ENCODE peak calls at places on chromosomes 2 and 18, in six cellular contexts. One of them, this sample, is unnamed.

GRCh38 chr18:36628435-36629094 is 200.2 kb downstream of the TPGS2 start:
- DNase-seq in HCT116: no peak
- DNase-seq in GM23338: no peak
- DNase-seq in GM23248: peak
- DNase-seq in hepatocyte: peak
- DNase-seq in MM.1S: no peak
- DNase-seq in this sample: no peak

GRCh38 chr2:237096911-237097310 is 11.2 kb downstream of the COPS8 start:
- DNase-seq in GM23248: peak
- DNase-seq in GM23338: no peak
- DNase-seq in MM.1S: no peak
- DNase-seq in hepatocyte: no peak
- DNase-seq in HCT116: no peak
- DNase-seq in this sample: no peak

GRCh38 chr2:149084924-149085795 is 46.7 kb downstream of the LYPD6B start:
- DNase-seq in MM.1S: no peak
- DNase-seq in GM23338: no peak
- DNase-seq in HCT116: no peak
- DNase-seq in hepatocyte: no peak
- DNase-seq in GM23248: peak
- DNase-seq in this sample: no peak

GRCh38 chr2:241896746-241897201 is 27.2 kb downstream of the RTP5 start:
- DNase-seq in GM23338: no peak
- DNase-seq in hepatocyte: no peak
- DNase-seq in MM.1S: no peak
- DNase-seq in GM23248: no peak
- DNase-seq in HCT116: no peak
- DNase-seq in this sample: peak

GRCh38 chr2:38207168-38207567 is 131.2 kb upstream of the CYP1B1 start:
- DNase-seq in GM23248: peak
- DNase-seq in MM.1S: no peak
- DNase-seq in hepatocyte: no peak
- DNase-seq in HCT116: no peak
- DNase-seq in GM23338: no peak
- DNase-seq in this sample: no peak

GRCh38 chr2:161354106-161354505 is 45.9 kb downstream of the PSMD14 start:
- DNase-seq in MM.1S: no peak
- DNase-seq in GM23338: no peak
- DNase-seq in GM23248: no peak
- DNase-seq in hepatocyte: no peak
- DNase-seq in HCT116: no peak
- DNase-seq in this sample: no peak

GRCh38 chr2:40286721-40287120 is 165.2 kb downstream of the SLC8A1 start:
- DNase-seq in MM.1S: no peak
- DNase-seq in GM23338: no peak
- DNase-seq in HCT116: no peak
- DNase-seq in hepatocyte: no peak
- DNase-seq in GM23248: no peak
- DNase-seq in this sample: no peak

GRCh38 chr2:178523596-178524134 is 43.4 kb downstream of the PLEKHA3 start:
- DNase-seq in GM23338: peak
- DNase-seq in hepatocyte: peak
- DNase-seq in MM.1S: no peak
- DNase-seq in HCT116: no peak
- DNase-seq in GM23248: peak
- DNase-seq in this sample: peak

GRCh38 chr2:40169430-40169829 is 282.5 kb downstream of the SLC8A1 start:
- DNase-seq in hepatocyte: no peak
- DNase-seq in MM.1S: no peak
- DNase-seq in HCT116: no peak
- DNase-seq in GM23338: no peak
- DNase-seq in GM23248: peak
- DNase-seq in this sample: peak

GRCh38 chr2:239189711-239190131 is 211.1 kb downstream of the HDAC4 start:
- DNase-seq in MM.1S: no peak
- DNase-seq in GM23338: no peak
- DNase-seq in HCT116: no peak
- DNase-seq in hepatocyte: no peak
- DNase-seq in GM23248: no peak
- DNase-seq in this sample: no peak

GRCh38 chr2:230947235-230947576 is 22.2 kb upstream of the GPR55 start:
- DNase-seq in HCT116: no peak
- DNase-seq in hepatocyte: no peak
- DNase-seq in MM.1S: no peak
- DNase-seq in GM23338: no peak
- DNase-seq in GM23248: no peak
- DNase-seq in this sample: no peak

GRCh38 chr18:36017232-36017631 is 44.8 kb downstream of the RMP24 start:
- DNase-seq in hepatocyte: no peak
- DNase-seq in HCT116: no peak
- DNase-seq in GM23338: no peak
- DNase-seq in GM23248: no peak
- DNase-seq in MM.1S: no peak
- DNase-seq in this sample: peak

GRCh38 chr2:59947917-59948534 is 605.4 kb downstream of the BCL11A start:
- DNase-seq in MM.1S: no peak
- DNase-seq in HCT116: no peak
- DNase-seq in GM23338: no peak
- DNase-seq in hepatocyte: peak
- DNase-seq in GM23248: no peak
- DNase-seq in this sample: no peak

GRCh38 chr18:44731160-44731865 is 50.6 kb downstream of the SETBP1 start:
- DNase-seq in MM.1S: no peak
- DNase-seq in HCT116: no peak
- DNase-seq in GM23248: no peak
- DNase-seq in hepatocyte: no peak
- DNase-seq in GM23338: no peak
- DNase-seq in this sample: no peak

GRCh38 chr18:71727909-71728308 is 816.2 kb downstream of the CBLN2 start:
- DNase-seq in HCT116: no peak
- DNase-seq in MM.1S: no peak
- DNase-seq in GM23338: no peak
- DNase-seq in hepatocyte: no peak
- DNase-seq in GM23248: no peak
- DNase-seq in this sample: no peak

GRCh38 chr2:168699834-168700417 is 102.5 kb upstream of the NOSTRIN start:
- DNase-seq in HCT116: no peak
- DNase-seq in GM23338: no peak
- DNase-seq in GM23248: peak
- DNase-seq in MM.1S: no peak
- DNase-seq in hepatocyte: peak
- DNase-seq in this sample: peak

GRCh38 chr2:157304811-157305712 is 20.6 kb downstream of the ERMN start:
- DNase-seq in MM.1S: no peak
- DNase-seq in HCT116: no peak
- DNase-seq in GM23248: peak
- DNase-seq in GM23338: no peak
- DNase-seq in hepatocyte: no peak
- DNase-seq in this sample: no peak

GRCh38 chr18:67636597-67637385 is 120.3 kb upstream of the DSEL start:
- DNase-seq in HCT116: no peak
- DNase-seq in GM23248: no peak
- DNase-seq in GM23338: peak
- DNase-seq in MM.1S: no peak
- DNase-seq in hepatocyte: no peak
- DNase-seq in this sample: no peak

GRCh38 chr2:208072250-208072892 is 47.0 kb upstream of the PLEKHM3 start:
- DNase-seq in MM.1S: peak
- DNase-seq in GM23338: peak
- DNase-seq in hepatocyte: peak
- DNase-seq in GM23248: peak
- DNase-seq in HCT116: peak
- DNase-seq in this sample: peak

GRCh38 chr2:239152916-239153305 is 247.9 kb downstream of the HDAC4 start:
- DNase-seq in GM23248: no peak
- DNase-seq in GM23338: no peak
- DNase-seq in hepatocyte: no peak
- DNase-seq in HCT116: no peak
- DNase-seq in MM.1S: no peak
- DNase-seq in this sample: no peak

GRCh38 chr2:109459485-109459884 is 154.3 kb downstream of the SEPTIN10 start:
- DNase-seq in GM23248: no peak
- DNase-seq in MM.1S: no peak
- DNase-seq in GM23338: no peak
- DNase-seq in hepatocyte: no peak
- DNase-seq in HCT116: no peak
- DNase-seq in this sample: no peak

GRCh38 chr18:36446059-36446458 is 148.5 kb downstream of the FHOD3 start:
- DNase-seq in hepatocyte: no peak
- DNase-seq in GM23248: peak
- DNase-seq in HCT116: no peak
- DNase-seq in GM23338: no peak
- DNase-seq in MM.1S: no peak
- DNase-seq in this sample: peak

GRCh38 chr2:73716518-73717250 is 20.5 kb downstream of the TPRKB start:
- DNase-seq in hepatocyte: no peak
- DNase-seq in GM23248: no peak
- DNase-seq in MM.1S: no peak
- DNase-seq in HCT116: no peak
- DNase-seq in GM23338: no peak
- DNase-seq in this sample: no peak

GRCh38 chr2:143513081-143513480 is 383.9 kb downstream of the ARHGAP15 start:
- DNase-seq in HCT116: peak
- DNase-seq in MM.1S: no peak
- DNase-seq in GM23248: peak
- DNase-seq in hepatocyte: peak
- DNase-seq in GM23338: peak
- DNase-seq in this sample: peak

GRCh38 chr2:64645014-64645418 is 8.7 kb downstream of the SERTAD2 start:
- DNase-seq in GM23338: peak
- DNase-seq in HCT116: no peak
- DNase-seq in MM.1S: peak
- DNase-seq in GM23248: peak
- DNase-seq in hepatocyte: peak
- DNase-seq in this sample: no peak

DNA sequence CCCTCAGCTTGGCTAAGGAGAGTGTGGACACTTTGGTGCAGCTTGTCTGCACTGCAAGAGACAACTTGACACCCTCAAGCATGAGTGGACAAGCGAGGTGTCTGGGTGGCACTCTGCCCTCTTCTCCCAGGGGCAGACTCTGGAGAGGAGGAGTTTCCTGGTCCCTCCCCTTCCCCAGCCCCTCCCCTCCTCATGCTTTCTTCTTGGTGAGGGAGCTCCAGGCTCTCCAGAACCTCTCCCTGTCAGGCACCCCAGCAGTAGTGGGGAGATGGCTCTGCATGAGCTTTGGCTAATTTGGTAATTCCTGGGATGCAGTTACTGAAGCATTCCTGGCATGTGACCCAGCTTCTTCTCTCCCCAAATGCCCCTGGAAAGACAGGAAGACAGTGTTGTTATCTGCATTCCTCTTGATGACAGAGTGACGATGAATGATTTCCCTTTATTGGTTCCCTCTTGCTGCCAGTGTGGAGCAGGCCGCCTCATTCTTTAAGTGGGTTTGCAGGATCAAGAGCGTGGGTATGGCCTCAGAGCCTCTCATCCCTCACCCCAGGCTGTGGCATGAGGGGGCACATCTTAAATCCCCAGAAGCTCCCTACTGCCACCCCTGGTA is 89.2 kb downstream of the STPG4 start:
- DNase-seq in HCT116: no peak
- DNase-seq in MM.1S: no peak
- DNase-seq in GM23338: peak
- DNase-seq in hepatocyte: no peak
- DNase-seq in GM23248: peak
- DNase-seq in this sample: peak
- TF ChIP-seq EZH2phosphoT487 in HCT116: no peak
- TF ChIP-seq EZH2phosphoT487 in MM.1S: no peak
- TF ChIP-seq EZH2phosphoT487 in GM23338: no peak
- TF ChIP-seq EZH2phosphoT487 in hepatocyte: no peak
- TF ChIP-seq EZH2phosphoT487 in GM23248: no peak
- TF ChIP-seq EZH2phosphoT487 in this sample: no peak

GRCh38 chr2:133200684-133201421 is 367.4 kb downstream of the NCKAP5 start:
- DNase-seq in GM23338: no peak
- DNase-seq in GM23248: peak
- DNase-seq in MM.1S: no peak
- DNase-seq in hepatocyte: peak
- DNase-seq in HCT116: peak
- DNase-seq in this sample: no peak
- TF ChIP-seq EZH2phosphoT487 in GM23338: no peak
- TF ChIP-seq EZH2phosphoT487 in GM23248: no peak
- TF ChIP-seq EZH2phosphoT487 in MM.1S: no peak
- TF ChIP-seq EZH2phosphoT487 in hepatocyte: no peak
- TF ChIP-seq EZH2phosphoT487 in HCT116: no peak
- TF ChIP-seq EZH2phosphoT487 in this sample: no peak

DNA sequence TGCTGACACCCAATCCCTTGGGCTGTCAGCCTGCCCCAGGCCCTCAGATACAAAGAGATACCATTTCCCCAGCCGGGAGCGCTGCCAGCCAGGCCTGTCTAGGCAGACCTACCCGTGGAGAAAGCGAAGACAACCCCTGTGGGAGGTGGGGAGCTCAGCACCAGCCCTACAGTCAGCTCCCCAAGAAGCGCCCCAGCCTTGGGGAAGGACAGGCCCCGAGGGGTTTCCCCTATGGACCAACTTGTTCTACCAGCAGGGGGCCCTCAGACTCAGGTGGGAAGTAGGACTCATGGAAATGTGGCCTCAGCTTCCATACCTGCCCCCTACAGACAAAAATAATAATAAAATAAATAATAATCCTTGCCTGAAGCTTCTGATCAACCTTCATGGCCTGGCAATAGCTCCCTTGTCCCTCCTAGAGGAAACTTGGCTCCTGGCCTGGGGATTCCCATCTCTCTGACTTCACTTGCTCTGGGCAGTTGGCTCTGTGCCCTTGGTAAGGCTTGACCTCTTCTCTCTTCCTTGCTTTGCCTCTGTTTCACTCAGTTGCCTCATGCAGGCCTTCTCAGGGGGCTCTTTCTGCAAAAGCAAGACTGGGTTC is 7.0 kb downstream of the SLC35F6 start:
- DNase-seq in HCT116: no peak
- DNase-seq in MM.1S: no peak
- DNase-seq in GM23248: peak
- DNase-seq in GM23338: peak
- DNase-seq in hepatocyte: peak
- DNase-seq in this sample: peak
- TF ChIP-seq EZH2phosphoT487 in HCT116: no peak
- TF ChIP-seq EZH2phosphoT487 in MM.1S: no peak
- TF ChIP-seq EZH2phosphoT487 in GM23248: no peak
- TF ChIP-seq EZH2phosphoT487 in GM23338: no peak
- TF ChIP-seq EZH2phosphoT487 in hepatocyte: no peak
- TF ChIP-seq EZH2phosphoT487 in this sample: no peak

GRCh38 chr2:118835739-118836410 is 11.6 kb downstream of the EN1 start:
- DNase-seq in HCT116: no peak
- DNase-seq in GM23248: peak
- DNase-seq in GM23338: peak
- DNase-seq in hepatocyte: no peak
- DNase-seq in MM.1S: no peak
- DNase-seq in this sample: no peak

GRCh38 chr2:118838741-118839455 is 8.6 kb downstream of the EN1 start:
- DNase-seq in GM23338: no peak
- DNase-seq in hepatocyte: no peak
- DNase-seq in HCT116: no peak
- DNase-seq in MM.1S: no peak
- DNase-seq in GM23248: no peak
- DNase-seq in this sample: no peak

GRCh38 chr2:118836411-118836930 is 11.0 kb downstream of the EN1 start:
- DNase-seq in MM.1S: no peak
- DNase-seq in hepatocyte: no peak
- DNase-seq in HCT116: no peak
- DNase-seq in GM23248: no peak
- DNase-seq in GM23338: no peak
- DNase-seq in this sample: no peak

GRCh38 chr2:118837067-118837466 is 10.4 kb downstream of the EN1 start:
- DNase-seq in HCT116: no peak
- DNase-seq in GM23248: no peak
- DNase-seq in GM23338: peak
- DNase-seq in hepatocyte: no peak
- DNase-seq in MM.1S: no peak
- DNase-seq in this sample: no peak

GRCh38 chr2:118837621-118838020 is 9.8 kb downstream of the EN1 start:
- DNase-seq in GM23338: no peak
- DNase-seq in HCT116: no peak
- DNase-seq in hepatocyte: no peak
- DNase-seq in GM23248: no peak
- DNase-seq in MM.1S: no peak
- DNase-seq in this sample: no peak
- TF ChIP-seq EZH2phosphoT487 in GM23338: no peak
- TF ChIP-seq EZH2phosphoT487 in HCT116: no peak
- TF ChIP-seq EZH2phosphoT487 in hepatocyte: no peak
- TF ChIP-seq EZH2phosphoT487 in GM23248: no peak
- TF ChIP-seq EZH2phosphoT487 in MM.1S: no peak
- TF ChIP-seq EZH2phosphoT487 in this sample: no peak

This sample was measured in SK-N-SH.